ENCODE peak calls at places on chromosome 6, in ten cellular contexts. One of them, this sample, is unnamed.

GRCh38 chr6:47097092-47097945 is 55.2 kb upstream of the ADGRF1 start:
- DNase-seq in activated CD4-positive, alpha-beta T cell treated with anti-CD3 and anti-CD28 coated beads, Interleukin-2, amount 50 U/mL, for 1 hour: no peak
- DNase-seq in activated naive CD8-positive, alpha-beta T cell treated with anti-CD3 and anti-CD28 coated beads for 36 hours: peak
- DNase-seq in posterior cingulate gyrus: peak
- DNase-seq in NCI-H2171 treated with DMSO at 0.1 percent for 48 hours: peak
- DNase-seq in B cell: peak
- DNase-seq in germinal center: peak
- DNase-seq in ACHN: peak
- DNase-seq in psoas muscle: peak
- DNase-seq in hippocampal formation: peak
- DNase-seq in this sample: peak

GRCh38 chr6:40387127-40387870 is 199.9 kb downstream of the LRFN2 start:
- DNase-seq in activated naive CD8-positive, alpha-beta T cell treated with anti-CD3 and anti-CD28 coated beads for 36 hours: no peak
- DNase-seq in psoas muscle: no peak
- DNase-seq in B cell: no peak
- DNase-seq in activated CD4-positive, alpha-beta T cell treated with anti-CD3 and anti-CD28 coated beads, Interleukin-2, amount 50 U/mL, for 1 hour: no peak
- DNase-seq in NCI-H2171 treated with DMSO at 0.1 percent for 48 hours: no peak
- DNase-seq in ACHN: no peak
- DNase-seq in hippocampal formation: no peak
- DNase-seq in germinal center: no peak
- DNase-seq in posterior cingulate gyrus: no peak
- DNase-seq in this sample: no peak

GRCh38 chr6:101086473-101086872 is 205.3 kb upstream of the ASCC3 start:
- DNase-seq in B cell: no peak
- DNase-seq in hippocampal formation: no peak
- DNase-seq in posterior cingulate gyrus: no peak
- DNase-seq in psoas muscle: no peak
- DNase-seq in activated CD4-positive, alpha-beta T cell treated with anti-CD3 and anti-CD28 coated beads, Interleukin-2, amount 50 U/mL, for 1 hour: no peak
- DNase-seq in activated naive CD8-positive, alpha-beta T cell treated with anti-CD3 and anti-CD28 coated beads for 36 hours: no peak
- DNase-seq in ACHN: no peak
- DNase-seq in NCI-H2171 treated with DMSO at 0.1 percent for 48 hours: no peak
- DNase-seq in germinal center: no peak
- DNase-seq in this sample: no peak

GRCh38 chr6:111918825-111919224 is 45.6 kb upstream of the FYN start:
- DNase-seq in activated CD4-positive, alpha-beta T cell treated with anti-CD3 and anti-CD28 coated beads, Interleukin-2, amount 50 U/mL, for 1 hour: no peak
- DNase-seq in psoas muscle: peak
- DNase-seq in NCI-H2171 treated with DMSO at 0.1 percent for 48 hours: no peak
- DNase-seq in activated naive CD8-positive, alpha-beta T cell treated with anti-CD3 and anti-CD28 coated beads for 36 hours: no peak
- DNase-seq in posterior cingulate gyrus: no peak
- DNase-seq in ACHN: no peak
- DNase-seq in germinal center: no peak
- DNase-seq in hippocampal formation: no peak
- DNase-seq in B cell: no peak
- DNase-seq in this sample: no peak

GRCh38 chr6:40819182-40819834 is 219.7 kb downstream of the UNC5CL start:
- DNase-seq in hippocampal formation: no peak
- DNase-seq in psoas muscle: no peak
- DNase-seq in B cell: no peak
- DNase-seq in activated naive CD8-positive, alpha-beta T cell treated with anti-CD3 and anti-CD28 coated beads for 36 hours: peak
- DNase-seq in germinal center: no peak
- DNase-seq in ACHN: no peak
- DNase-seq in posterior cingulate gyrus: no peak
- DNase-seq in activated CD4-positive, alpha-beta T cell treated with anti-CD3 and anti-CD28 coated beads, Interleukin-2, amount 50 U/mL, for 1 hour: no peak
- DNase-seq in NCI-H2171 treated with DMSO at 0.1 percent for 48 hours: no peak
- DNase-seq in this sample: no peak

GRCh38 chr6:137973201-137973600 is 106.1 kb downstream of the TNFAIP3 start:
- DNase-seq in psoas muscle: no peak
- DNase-seq in hippocampal formation: no peak
- DNase-seq in B cell: no peak
- DNase-seq in posterior cingulate gyrus: no peak
- DNase-seq in activated naive CD8-positive, alpha-beta T cell treated with anti-CD3 and anti-CD28 coated beads for 36 hours: no peak
- DNase-seq in activated CD4-positive, alpha-beta T cell treated with anti-CD3 and anti-CD28 coated beads, Interleukin-2, amount 50 U/mL, for 1 hour: no peak
- DNase-seq in germinal center: no peak
- DNase-seq in ACHN: no peak
- DNase-seq in NCI-H2171 treated with DMSO at 0.1 percent for 48 hours: no peak
- DNase-seq in this sample: no peak

GRCh38 chr6:90406142-90406794 is 109.6 kb upstream of the BACH2 start:
- DNase-seq in activated CD4-positive, alpha-beta T cell treated with anti-CD3 and anti-CD28 coated beads, Interleukin-2, amount 50 U/mL, for 1 hour: no peak
- DNase-seq in germinal center: no peak
- DNase-seq in NCI-H2171 treated with DMSO at 0.1 percent for 48 hours: no peak
- DNase-seq in B cell: no peak
- DNase-seq in psoas muscle: no peak
- DNase-seq in activated naive CD8-positive, alpha-beta T cell treated with anti-CD3 and anti-CD28 coated beads for 36 hours: peak
- DNase-seq in ACHN: peak
- DNase-seq in hippocampal formation: no peak
- DNase-seq in posterior cingulate gyrus: no peak
- DNase-seq in this sample: no peak

GRCh38 chr6:115634899-115635298 is 425.8 kb downstream of the FRK start:
- DNase-seq in B cell: no peak
- DNase-seq in hippocampal formation: no peak
- DNase-seq in NCI-H2171 treated with DMSO at 0.1 percent for 48 hours: no peak
- DNase-seq in activated CD4-positive, alpha-beta T cell treated with anti-CD3 and anti-CD28 coated beads, Interleukin-2, amount 50 U/mL, for 1 hour: no peak
- DNase-seq in posterior cingulate gyrus: no peak
- DNase-seq in activated naive CD8-positive, alpha-beta T cell treated with anti-CD3 and anti-CD28 coated beads for 36 hours: no peak
- DNase-seq in psoas muscle: no peak
- DNase-seq in germinal center: no peak
- DNase-seq in ACHN: no peak
- DNase-seq in this sample: no peak

GRCh38 chr6:117515326-117515725 is 32.9 kb downstream of the DCBLD1 start:
- DNase-seq in NCI-H2171 treated with DMSO at 0.1 percent for 48 hours: no peak
- DNase-seq in B cell: no peak
- DNase-seq in activated CD4-positive, alpha-beta T cell treated with anti-CD3 and anti-CD28 coated beads, Interleukin-2, amount 50 U/mL, for 1 hour: no peak
- DNase-seq in psoas muscle: no peak
- DNase-seq in activated naive CD8-positive, alpha-beta T cell treated with anti-CD3 and anti-CD28 coated beads for 36 hours: no peak
- DNase-seq in hippocampal formation: no peak
- DNase-seq in ACHN: no peak
- DNase-seq in germinal center: no peak
- DNase-seq in posterior cingulate gyrus: no peak
- DNase-seq in this sample: no peak

GRCh38 chr6:14922306-14922705 is 323.6 kb upstream of the JARID2 start:
- DNase-seq in psoas muscle: peak
- DNase-seq in NCI-H2171 treated with DMSO at 0.1 percent for 48 hours: no peak
- DNase-seq in activated naive CD8-positive, alpha-beta T cell treated with anti-CD3 and anti-CD28 coated beads for 36 hours: no peak
- DNase-seq in hippocampal formation: no peak
- DNase-seq in activated CD4-positive, alpha-beta T cell treated with anti-CD3 and anti-CD28 coated beads, Interleukin-2, amount 50 U/mL, for 1 hour: no peak
- DNase-seq in posterior cingulate gyrus: peak
- DNase-seq in B cell: no peak
- DNase-seq in ACHN: no peak
- DNase-seq in germinal center: no peak
- DNase-seq in this sample: no peak

GRCh38 chr6:169635345-169635744 is 66.5 kb downstream of the WDR27 start:
- DNase-seq in psoas muscle: no peak
- DNase-seq in B cell: no peak
- DNase-seq in hippocampal formation: no peak
- DNase-seq in activated naive CD8-positive, alpha-beta T cell treated with anti-CD3 and anti-CD28 coated beads for 36 hours: no peak
- DNase-seq in ACHN: no peak
- DNase-seq in germinal center: no peak
- DNase-seq in activated CD4-positive, alpha-beta T cell treated with anti-CD3 and anti-CD28 coated beads, Interleukin-2, amount 50 U/mL, for 1 hour: no peak
- DNase-seq in posterior cingulate gyrus: no peak
- DNase-seq in NCI-H2171 treated with DMSO at 0.1 percent for 48 hours: no peak
- DNase-seq in this sample: no peak

GRCh38 chr6:132669690-132670291 is 10.8 kb upstream of the TAAR1 start:
- DNase-seq in hippocampal formation: peak
- DNase-seq in activated naive CD8-positive, alpha-beta T cell treated with anti-CD3 and anti-CD28 coated beads for 36 hours: no peak
- DNase-seq in posterior cingulate gyrus: no peak
- DNase-seq in activated CD4-positive, alpha-beta T cell treated with anti-CD3 and anti-CD28 coated beads, Interleukin-2, amount 50 U/mL, for 1 hour: no peak
- DNase-seq in psoas muscle: no peak
- DNase-seq in B cell: peak
- DNase-seq in germinal center: peak
- DNase-seq in NCI-H2171 treated with DMSO at 0.1 percent for 48 hours: peak
- DNase-seq in ACHN: peak
- DNase-seq in this sample: no peak

GRCh38 chr6:46412662-46413061 is 78.6 kb downstream of the RCAN2 start:
- DNase-seq in B cell: no peak
- DNase-seq in activated naive CD8-positive, alpha-beta T cell treated with anti-CD3 and anti-CD28 coated beads for 36 hours: no peak
- DNase-seq in psoas muscle: no peak
- DNase-seq in ACHN: no peak
- DNase-seq in posterior cingulate gyrus: no peak
- DNase-seq in germinal center: no peak
- DNase-seq in activated CD4-positive, alpha-beta T cell treated with anti-CD3 and anti-CD28 coated beads, Interleukin-2, amount 50 U/mL, for 1 hour: no peak
- DNase-seq in NCI-H2171 treated with DMSO at 0.1 percent for 48 hours: no peak
- DNase-seq in hippocampal formation: no peak
- DNase-seq in this sample: no peak

GRCh38 chr6:118354641-118355040 is 193.5 kb upstream of the PLN start:
- DNase-seq in NCI-H2171 treated with DMSO at 0.1 percent for 48 hours: no peak
- DNase-seq in psoas muscle: no peak
- DNase-seq in B cell: no peak
- DNase-seq in activated naive CD8-positive, alpha-beta T cell treated with anti-CD3 and anti-CD28 coated beads for 36 hours: no peak
- DNase-seq in germinal center: no peak
- DNase-seq in hippocampal formation: no peak
- DNase-seq in ACHN: no peak
- DNase-seq in posterior cingulate gyrus: no peak
- DNase-seq in activated CD4-positive, alpha-beta T cell treated with anti-CD3 and anti-CD28 coated beads, Interleukin-2, amount 50 U/mL, for 1 hour: no peak
- DNase-seq in this sample: peak

GRCh38 chr6:34056301-34056700 is 89.6 kb downstream of the GRM4 start:
- DNase-seq in NCI-H2171 treated with DMSO at 0.1 percent for 48 hours: no peak
- DNase-seq in posterior cingulate gyrus: no peak
- DNase-seq in activated naive CD8-positive, alpha-beta T cell treated with anti-CD3 and anti-CD28 coated beads for 36 hours: no peak
- DNase-seq in hippocampal formation: no peak
- DNase-seq in psoas muscle: peak
- DNase-seq in B cell: no peak
- DNase-seq in ACHN: no peak
- DNase-seq in activated CD4-positive, alpha-beta T cell treated with anti-CD3 and anti-CD28 coated beads, Interleukin-2, amount 50 U/mL, for 1 hour: no peak
- DNase-seq in germinal center: peak
- DNase-seq in this sample: no peak

GRCh38 chr6:161744211-161745067 is 470.6 kb upstream of the AGPAT4 start:
- DNase-seq in ACHN: no peak
- DNase-seq in psoas muscle: no peak
- DNase-seq in activated naive CD8-positive, alpha-beta T cell treated with anti-CD3 and anti-CD28 coated beads for 36 hours: no peak
- DNase-seq in B cell: no peak
- DNase-seq in hippocampal formation: no peak
- DNase-seq in germinal center: no peak
- DNase-seq in posterior cingulate gyrus: no peak
- DNase-seq in NCI-H2171 treated with DMSO at 0.1 percent for 48 hours: no peak
- DNase-seq in activated CD4-positive, alpha-beta T cell treated with anti-CD3 and anti-CD28 coated beads, Interleukin-2, amount 50 U/mL, for 1 hour: no peak
- DNase-seq in this sample: no peak

GRCh38 chr6:160462551-160463109 is 114.5 kb downstream of the SLC22A3 start:
- DNase-seq in hippocampal formation: no peak
- DNase-seq in germinal center: no peak
- DNase-seq in NCI-H2171 treated with DMSO at 0.1 percent for 48 hours: no peak
- DNase-seq in psoas muscle: no peak
- DNase-seq in posterior cingulate gyrus: no peak
- DNase-seq in ACHN: peak
- DNase-seq in activated naive CD8-positive, alpha-beta T cell treated with anti-CD3 and anti-CD28 coated beads for 36 hours: peak
- DNase-seq in B cell: no peak
- DNase-seq in activated CD4-positive, alpha-beta T cell treated with anti-CD3 and anti-CD28 coated beads, Interleukin-2, amount 50 U/mL, for 1 hour: peak
- DNase-seq in this sample: peak

GRCh38 chr6:20610636-20611200 is 76.5 kb downstream of the CDKAL1 start:
- DNase-seq in activated naive CD8-positive, alpha-beta T cell treated with anti-CD3 and anti-CD28 coated beads for 36 hours: no peak
- DNase-seq in ACHN: no peak
- DNase-seq in NCI-H2171 treated with DMSO at 0.1 percent for 48 hours: no peak
- DNase-seq in B cell: no peak
- DNase-seq in psoas muscle: no peak
- DNase-seq in posterior cingulate gyrus: no peak
- DNase-seq in activated CD4-positive, alpha-beta T cell treated with anti-CD3 and anti-CD28 coated beads, Interleukin-2, amount 50 U/mL, for 1 hour: no peak
- DNase-seq in hippocampal formation: no peak
- DNase-seq in germinal center: no peak
- DNase-seq in this sample: no peak

GRCh38 chr6:104943781-104944180 is 13.1 kb upstream of the LIN28B start:
- DNase-seq in B cell: no peak
- DNase-seq in activated CD4-positive, alpha-beta T cell treated with anti-CD3 and anti-CD28 coated beads, Interleukin-2, amount 50 U/mL, for 1 hour: no peak
- DNase-seq in NCI-H2171 treated with DMSO at 0.1 percent for 48 hours: no peak
- DNase-seq in ACHN: peak
- DNase-seq in activated naive CD8-positive, alpha-beta T cell treated with anti-CD3 and anti-CD28 coated beads for 36 hours: no peak
- DNase-seq in germinal center: no peak
- DNase-seq in hippocampal formation: no peak
- DNase-seq in posterior cingulate gyrus: no peak
- DNase-seq in psoas muscle: no peak
- DNase-seq in this sample: no peak

GRCh38 chr6:144416773-144417172 is 131.6 kb downstream of the UTRN start:
- DNase-seq in NCI-H2171 treated with DMSO at 0.1 percent for 48 hours: no peak
- DNase-seq in hippocampal formation: no peak
- DNase-seq in activated CD4-positive, alpha-beta T cell treated with anti-CD3 and anti-CD28 coated beads, Interleukin-2, amount 50 U/mL, for 1 hour: no peak
- DNase-seq in ACHN: no peak
- DNase-seq in activated naive CD8-positive, alpha-beta T cell treated with anti-CD3 and anti-CD28 coated beads for 36 hours: no peak
- DNase-seq in B cell: no peak
- DNase-seq in germinal center: no peak
- DNase-seq in posterior cingulate gyrus: no peak
- DNase-seq in psoas muscle: no peak
- DNase-seq in this sample: no peak

GRCh38 chr6:69933239-69933638 is 66.9 kb downstream of the COL19A1 start:
- DNase-seq in activated naive CD8-positive, alpha-beta T cell treated with anti-CD3 and anti-CD28 coated beads for 36 hours: no peak
- DNase-seq in hippocampal formation: no peak
- DNase-seq in posterior cingulate gyrus: no peak
- DNase-seq in germinal center: no peak
- DNase-seq in NCI-H2171 treated with DMSO at 0.1 percent for 48 hours: no peak
- DNase-seq in psoas muscle: no peak
- DNase-seq in activated CD4-positive, alpha-beta T cell treated with anti-CD3 and anti-CD28 coated beads, Interleukin-2, amount 50 U/mL, for 1 hour: no peak
- DNase-seq in B cell: no peak
- DNase-seq in ACHN: no peak
- DNase-seq in this sample: no peak

GRCh38 chr6:154986787-154987235 is 8.3 kb upstream of the TIAM2 start:
- DNase-seq in B cell: no peak
- DNase-seq in activated CD4-positive, alpha-beta T cell treated with anti-CD3 and anti-CD28 coated beads, Interleukin-2, amount 50 U/mL, for 1 hour: no peak
- DNase-seq in activated naive CD8-positive, alpha-beta T cell treated with anti-CD3 and anti-CD28 coated beads for 36 hours: no peak
- DNase-seq in hippocampal formation: no peak
- DNase-seq in ACHN: no peak
- DNase-seq in germinal center: no peak
- DNase-seq in psoas muscle: no peak
- DNase-seq in posterior cingulate gyrus: no peak
- DNase-seq in NCI-H2171 treated with DMSO at 0.1 percent for 48 hours: no peak
- DNase-seq in this sample: no peak

GRCh38 chr6:33742837-33743236 is 3.9 kb downstream of the IP6K3 start:
- DNase-seq in posterior cingulate gyrus: no peak
- DNase-seq in germinal center: no peak
- DNase-seq in activated CD4-positive, alpha-beta T cell treated with anti-CD3 and anti-CD28 coated beads, Interleukin-2, amount 50 U/mL, for 1 hour: no peak
- DNase-seq in psoas muscle: no peak
- DNase-seq in B cell: no peak
- DNase-seq in ACHN: no peak
- DNase-seq in activated naive CD8-positive, alpha-beta T cell treated with anti-CD3 and anti-CD28 coated beads for 36 hours: no peak
- DNase-seq in NCI-H2171 treated with DMSO at 0.1 percent for 48 hours: no peak
- DNase-seq in hippocampal formation: no peak
- DNase-seq in this sample: no peak

GRCh38 chr6:27814665-27815424 is 97.4 kb downstream of the OR2B2 start:
- DNase-seq in germinal center: peak
- DNase-seq in psoas muscle: no peak
- DNase-seq in posterior cingulate gyrus: peak
- DNase-seq in ACHN: peak
- DNase-seq in hippocampal formation: peak
- DNase-seq in activated naive CD8-positive, alpha-beta T cell treated with anti-CD3 and anti-CD28 coated beads for 36 hours: peak
- DNase-seq in NCI-H2171 treated with DMSO at 0.1 percent for 48 hours: peak
- DNase-seq in activated CD4-positive, alpha-beta T cell treated with anti-CD3 and anti-CD28 coated beads, Interleukin-2, amount 50 U/mL, for 1 hour: peak
- DNase-seq in B cell: peak
- DNase-seq in this sample: peak

GRCh38 chr6:39517763-39518162 is 195.3 kb upstream of the KCNK16 start:
- DNase-seq in germinal center: no peak
- DNase-seq in ACHN: no peak
- DNase-seq in hippocampal formation: no peak
- DNase-seq in activated naive CD8-positive, alpha-beta T cell treated with anti-CD3 and anti-CD28 coated beads for 36 hours: no peak
- DNase-seq in posterior cingulate gyrus: no peak
- DNase-seq in activated CD4-positive, alpha-beta T cell treated with anti-CD3 and anti-CD28 coated beads, Interleukin-2, amount 50 U/mL, for 1 hour: no peak
- DNase-seq in NCI-H2171 treated with DMSO at 0.1 percent for 48 hours: no peak
- DNase-seq in psoas muscle: no peak
- DNase-seq in B cell: no peak
- DNase-seq in this sample: no peak

GRCh38 chr6:17390276-17390675 is 3.1 kb upstream of the CAP2 start:
- DNase-seq in activated CD4-positive, alpha-beta T cell treated with anti-CD3 and anti-CD28 coated beads, Interleukin-2, amount 50 U/mL, for 1 hour: no peak
- DNase-seq in posterior cingulate gyrus: no peak
- DNase-seq in hippocampal formation: no peak
- DNase-seq in NCI-H2171 treated with DMSO at 0.1 percent for 48 hours: no peak
- DNase-seq in germinal center: no peak
- DNase-seq in psoas muscle: no peak
- DNase-seq in ACHN: no peak
- DNase-seq in activated naive CD8-positive, alpha-beta T cell treated with anti-CD3 and anti-CD28 coated beads for 36 hours: no peak
- DNase-seq in B cell: no peak
- DNase-seq in this sample: no peak

GRCh38 chr6:150641398-150642139 is 41.9 kb downstream of the PLEKHG1 start:
- DNase-seq in posterior cingulate gyrus: no peak
- DNase-seq in NCI-H2171 treated with DMSO at 0.1 percent for 48 hours: no peak
- DNase-seq in activated CD4-positive, alpha-beta T cell treated with anti-CD3 and anti-CD28 coated beads, Interleukin-2, amount 50 U/mL, for 1 hour: no peak
- DNase-seq in B cell: peak
- DNase-seq in hippocampal formation: no peak
- DNase-seq in psoas muscle: no peak
- DNase-seq in ACHN: peak
- DNase-seq in germinal center: peak
- DNase-seq in activated naive CD8-positive, alpha-beta T cell treated with anti-CD3 and anti-CD28 coated beads for 36 hours: no peak
- DNase-seq in this sample: no peak

GRCh38 chr6:46410330-46410953 is 80.8 kb downstream of the RCAN2 start:
- DNase-seq in germinal center: peak
- DNase-seq in NCI-H2171 treated with DMSO at 0.1 percent for 48 hours: peak
- DNase-seq in posterior cingulate gyrus: no peak
- DNase-seq in hippocampal formation: peak
- DNase-seq in activated naive CD8-positive, alpha-beta T cell treated with anti-CD3 and anti-CD28 coated beads for 36 hours: no peak
- DNase-seq in B cell: peak
- DNase-seq in ACHN: peak
- DNase-seq in activated CD4-positive, alpha-beta T cell treated with anti-CD3 and anti-CD28 coated beads, Interleukin-2, amount 50 U/mL, for 1 hour: peak
- DNase-seq in psoas muscle: no peak
- DNase-seq in this sample: peak